ENCODE peak calls at places on chromosomes 2 and 18, in nine cellular contexts. One of them, this sample, is unnamed. For H3K36me3, the result is how much of the 10 kb centered on the place peaks cover.

GRCh38 chr2:12738112-12738485 is 21.4 kb downstream of the TRIB2 start:
- DNase-seq in cardiac muscle cell: peak
- DNase-seq in heart left ventricle: no peak
- DNase-seq in pancreas: no peak
- DNase-seq in colonic mucosa: no peak
- DNase-seq in kidney: no peak
- DNase-seq in CD8-positive, alpha-beta T cell: no peak
- DNase-seq in endodermal cell: no peak
- DNase-seq in heart right ventricle: no peak
- DNase-seq in this sample: no peak

GRCh38 chr2:88859461-88859860 is 168.0 kb downstream of the RPIA start:
- DNase-seq in cardiac muscle cell: no peak
- DNase-seq in heart left ventricle: no peak
- DNase-seq in pancreas: no peak
- DNase-seq in colonic mucosa: no peak
- DNase-seq in kidney: no peak
- DNase-seq in CD8-positive, alpha-beta T cell: no peak
- DNase-seq in endodermal cell: no peak
- DNase-seq in heart right ventricle: no peak
- DNase-seq in this sample: no peak

GRCh38 chr2:45469314-45470099 is 141.6 kb downstream of the SRBD1 start:
- DNase-seq in cardiac muscle cell: peak
- DNase-seq in heart left ventricle: no peak
- DNase-seq in pancreas: no peak
- DNase-seq in colonic mucosa: no peak
- DNase-seq in kidney: no peak
- DNase-seq in CD8-positive, alpha-beta T cell: no peak
- DNase-seq in endodermal cell: no peak
- DNase-seq in heart right ventricle: no peak
- DNase-seq in this sample: no peak

GRCh38 chr2:72649810-72650209 is 176.0 kb downstream of the EXOC6B start:
- DNase-seq in cardiac muscle cell: no peak
- DNase-seq in heart left ventricle: no peak
- DNase-seq in pancreas: no peak
- DNase-seq in colonic mucosa: no peak
- DNase-seq in kidney: no peak
- DNase-seq in CD8-positive, alpha-beta T cell: no peak
- DNase-seq in endodermal cell: no peak
- DNase-seq in heart right ventricle: no peak
- DNase-seq in this sample: no peak

GRCh38 chr2:183838295-183838694 is 714.1 kb downstream of the NUP35 start:
- DNase-seq in cardiac muscle cell: no peak
- DNase-seq in heart left ventricle: no peak
- DNase-seq in pancreas: no peak
- DNase-seq in colonic mucosa: no peak
- DNase-seq in kidney: peak
- DNase-seq in CD8-positive, alpha-beta T cell: no peak
- DNase-seq in endodermal cell: no peak
- DNase-seq in heart right ventricle: no peak
- DNase-seq in this sample: no peak

GRCh38 chr18:51011709-51012108 is 18.3 kb upstream of the SMAD4 start:
- DNase-seq in cardiac muscle cell: no peak
- DNase-seq in heart left ventricle: no peak
- DNase-seq in pancreas: no peak
- DNase-seq in colonic mucosa: no peak
- DNase-seq in kidney: no peak
- DNase-seq in CD8-positive, alpha-beta T cell: no peak
- DNase-seq in endodermal cell: no peak
- DNase-seq in heart right ventricle: no peak
- DNase-seq in this sample: no peak

GRCh38 chr2:7191927-7192326 is 274.7 kb downstream of the RNF144A start:
- DNase-seq in cardiac muscle cell: peak
- DNase-seq in heart left ventricle: no peak
- DNase-seq in pancreas: no peak
- DNase-seq in colonic mucosa: no peak
- DNase-seq in kidney: no peak
- DNase-seq in CD8-positive, alpha-beta T cell: no peak
- DNase-seq in endodermal cell: no peak
- DNase-seq in heart right ventricle: no peak
- DNase-seq in this sample: no peak

GRCh38 chr2:208359632-208359986 is 47.0 kb upstream of the PTH2R start:
- DNase-seq in cardiac muscle cell: no peak
- DNase-seq in heart left ventricle: no peak
- DNase-seq in pancreas: no peak
- DNase-seq in colonic mucosa: no peak
- DNase-seq in kidney: peak
- DNase-seq in CD8-positive, alpha-beta T cell: no peak
- DNase-seq in endodermal cell: peak
- DNase-seq in heart right ventricle: peak
- DNase-seq in this sample: peak

GRCh38 chr18:23588836-23589560 is 2.7 kb upstream of the NPC1 start:
- DNase-seq in cardiac muscle cell: peak
- DNase-seq in heart left ventricle: no peak
- DNase-seq in pancreas: no peak
- DNase-seq in colonic mucosa: no peak
- DNase-seq in kidney: no peak
- DNase-seq in CD8-positive, alpha-beta T cell: no peak
- DNase-seq in endodermal cell: peak
- DNase-seq in heart right ventricle: no peak
- DNase-seq in this sample: no peak

GRCh38 chr2:215403441-215404356 is 32.2 kb downstream of the FN1 start:
- DNase-seq in cardiac muscle cell: no peak
- DNase-seq in heart left ventricle: no peak
- DNase-seq in pancreas: no peak
- DNase-seq in colonic mucosa: no peak
- DNase-seq in kidney: no peak
- DNase-seq in CD8-positive, alpha-beta T cell: no peak
- DNase-seq in endodermal cell: no peak
- DNase-seq in heart right ventricle: no peak
- DNase-seq in this sample: no peak

GRCh38 chr2:74653589-74653984 is 460 bp upstream of the SEMA4F start:
- DNase-seq in cardiac muscle cell: no peak
- DNase-seq in heart left ventricle: no peak
- DNase-seq in pancreas: no peak
- DNase-seq in colonic mucosa: no peak
- DNase-seq in kidney: no peak
- DNase-seq in CD8-positive, alpha-beta T cell: no peak
- DNase-seq in endodermal cell: no peak
- DNase-seq in heart right ventricle: no peak
- DNase-seq in this sample: no peak

GRCh38 chr2:108988796-108989713 is at the start of gene EDAR:
- DNase-seq in cardiac muscle cell: peak
- DNase-seq in heart left ventricle: peak
- DNase-seq in pancreas: no peak
- DNase-seq in colonic mucosa: peak
- DNase-seq in kidney: no peak
- DNase-seq in CD8-positive, alpha-beta T cell: peak
- DNase-seq in endodermal cell: peak
- DNase-seq in heart right ventricle: peak
- DNase-seq in this sample: no peak

GRCh38 chr2:16666453-16666801 is 793 bp upstream of the CYRIA start:
- DNase-seq in cardiac muscle cell: peak
- DNase-seq in heart left ventricle: no peak
- DNase-seq in pancreas: no peak
- DNase-seq in colonic mucosa: no peak
- DNase-seq in kidney: no peak
- DNase-seq in CD8-positive, alpha-beta T cell: no peak
- DNase-seq in endodermal cell: peak
- DNase-seq in heart right ventricle: peak
- DNase-seq in this sample: no peak

GRCh38 chr2:29397039-29397438 is 281.8 kb downstream of the CLIP4 start:
- DNase-seq in cardiac muscle cell: no peak
- DNase-seq in heart left ventricle: no peak
- DNase-seq in pancreas: no peak
- DNase-seq in colonic mucosa: no peak
- DNase-seq in kidney: no peak
- DNase-seq in CD8-positive, alpha-beta T cell: no peak
- DNase-seq in endodermal cell: no peak
- DNase-seq in heart right ventricle: no peak
- DNase-seq in this sample: no peak

GRCh38 chr2:127293386-127293757 is 572 bp downstream of the ERCC3 start:
- DNase-seq in cardiac muscle cell: no peak
- DNase-seq in heart left ventricle: no peak
- DNase-seq in pancreas: no peak
- DNase-seq in colonic mucosa: no peak
- DNase-seq in kidney: no peak
- DNase-seq in CD8-positive, alpha-beta T cell: no peak
- DNase-seq in endodermal cell: peak
- DNase-seq in heart right ventricle: no peak
- DNase-seq in this sample: no peak

GRCh38 chr2:23425886-23426283 is 40.9 kb downstream of the KLHL29 start:
- DNase-seq in cardiac muscle cell: no peak
- DNase-seq in heart left ventricle: no peak
- DNase-seq in pancreas: no peak
- DNase-seq in colonic mucosa: no peak
- DNase-seq in kidney: no peak
- DNase-seq in CD8-positive, alpha-beta T cell: no peak
- DNase-seq in endodermal cell: peak
- DNase-seq in heart right ventricle: no peak
- DNase-seq in this sample: no peak

GRCh38 chr2:238945433-238946150 is 97.7 kb downstream of the TWIST2 start:
- DNase-seq in cardiac muscle cell: peak
- DNase-seq in heart left ventricle: peak
- DNase-seq in pancreas: no peak
- DNase-seq in colonic mucosa: peak
- DNase-seq in kidney: no peak
- DNase-seq in CD8-positive, alpha-beta T cell: no peak
- DNase-seq in endodermal cell: peak
- DNase-seq in heart right ventricle: peak
- DNase-seq in this sample: no peak

GRCh38 chr2:70901235-70902066 is 34.2 kb upstream of the ATP6V1B1 start:
- DNase-seq in cardiac muscle cell: peak
- DNase-seq in heart left ventricle: no peak
- DNase-seq in pancreas: peak
- DNase-seq in colonic mucosa: no peak
- DNase-seq in kidney: no peak
- DNase-seq in CD8-positive, alpha-beta T cell: no peak
- DNase-seq in endodermal cell: peak
- DNase-seq in heart right ventricle: no peak
- DNase-seq in this sample: no peak

GRCh38 chr2:147177449-147177848 is 667.4 kb upstream of the ACVR2A start:
- DNase-seq in cardiac muscle cell: peak
- DNase-seq in heart left ventricle: no peak
- DNase-seq in pancreas: no peak
- DNase-seq in colonic mucosa: no peak
- DNase-seq in kidney: no peak
- DNase-seq in CD8-positive, alpha-beta T cell: no peak
- DNase-seq in endodermal cell: no peak
- DNase-seq in heart right ventricle: no peak
- DNase-seq in this sample: no peak

GRCh38 chr2:64945973-64946736 is 43.0 kb upstream of the SLC1A4 start:
- DNase-seq in cardiac muscle cell: peak
- DNase-seq in heart left ventricle: no peak
- DNase-seq in pancreas: no peak
- DNase-seq in colonic mucosa: peak
- DNase-seq in kidney: no peak
- DNase-seq in CD8-positive, alpha-beta T cell: peak
- DNase-seq in endodermal cell: no peak
- DNase-seq in heart right ventricle: no peak
- DNase-seq in this sample: peak

DNA sequence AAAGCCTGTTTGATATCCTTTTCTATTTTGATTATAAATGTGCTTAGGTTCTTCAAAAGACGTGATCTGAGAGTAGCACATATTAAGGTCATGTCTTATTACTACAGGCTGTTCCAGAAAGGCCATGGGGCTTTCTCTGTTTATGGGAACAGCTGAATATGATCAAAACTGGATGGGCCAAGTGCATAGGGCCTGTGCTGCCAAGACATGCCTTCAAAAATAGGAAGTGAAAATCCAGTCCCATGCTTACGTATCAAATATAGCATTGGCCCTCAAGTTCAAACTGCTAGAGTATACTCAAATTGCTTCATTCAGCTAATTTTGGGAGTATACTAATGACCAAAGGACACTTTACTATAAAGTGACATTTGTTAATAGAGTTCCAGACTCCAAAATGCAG is 24.1 kb downstream of the SLC25A52 start:
- DNase-seq in cardiac muscle cell: no peak
- DNase-seq in heart left ventricle: no peak
- DNase-seq in pancreas: no peak
- DNase-seq in colonic mucosa: no peak
- DNase-seq in kidney: no peak
- DNase-seq in CD8-positive, alpha-beta T cell: no peak
- DNase-seq in endodermal cell: no peak
- DNase-seq in heart right ventricle: no peak
- DNase-seq in this sample: no peak
- H3K27ac ChIP-seq in cardiac muscle cell: no peak
- H3K27ac ChIP-seq in heart left ventricle: no peak
- H3K27ac ChIP-seq in pancreas: no peak
- H3K27ac ChIP-seq in colonic mucosa: no peak
- H3K27ac ChIP-seq in kidney: no peak
- H3K27ac ChIP-seq in CD8-positive, alpha-beta T cell: no peak
- H3K27ac ChIP-seq in endodermal cell: no peak
- H3K27ac ChIP-seq in heart right ventricle: no peak
- H3K27ac ChIP-seq in this sample: no peak

DNA sequence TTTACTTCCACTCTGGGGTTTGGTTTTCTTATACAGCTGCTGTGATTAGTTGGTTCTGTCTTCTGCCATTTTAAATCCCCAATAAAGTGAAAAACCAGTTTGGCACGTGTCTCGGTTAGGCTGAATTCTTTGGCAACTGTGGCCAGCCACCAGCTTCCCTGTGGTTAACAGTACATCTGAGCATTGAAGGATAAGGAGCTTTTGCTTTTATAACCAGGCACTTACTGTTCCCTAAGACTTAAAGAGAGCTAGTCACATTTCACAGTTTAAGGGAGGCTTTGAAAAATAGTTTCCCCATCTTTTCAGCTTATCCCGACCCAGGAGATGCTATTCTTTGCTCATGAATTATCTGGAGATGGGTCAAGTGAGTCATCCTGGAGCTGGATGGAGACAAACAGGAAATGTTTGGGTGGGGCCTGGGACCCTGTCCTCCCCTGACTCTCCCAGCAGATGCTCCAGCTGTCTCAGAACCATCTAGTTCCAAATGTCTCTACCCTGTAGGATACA is 57.3 kb upstream of the EML6 start:
- DNase-seq in cardiac muscle cell: peak
- DNase-seq in heart left ventricle: peak
- DNase-seq in pancreas: no peak
- DNase-seq in colonic mucosa: no peak
- DNase-seq in kidney: no peak
- DNase-seq in CD8-positive, alpha-beta T cell: no peak
- DNase-seq in endodermal cell: no peak
- DNase-seq in heart right ventricle: peak
- DNase-seq in this sample: no peak
- H3K36me3 ChIP-seq in cardiac muscle cell: half or more
- H3K36me3 ChIP-seq in heart left ventricle: half or more
- H3K36me3 ChIP-seq in pancreas: under half
- H3K36me3 ChIP-seq in colonic mucosa: under half
- H3K36me3 ChIP-seq in kidney: half or more
- H3K36me3 ChIP-seq in CD8-positive, alpha-beta T cell: half or more
- H3K36me3 ChIP-seq in endodermal cell: half or more
- H3K36me3 ChIP-seq in heart right ventricle: half or more
- H3K36me3 ChIP-seq in this sample: under half

GRCh38 chr18:13286456-13287125 is 68.0 kb downstream of the LDLRAD4 start:
- DNase-seq in cardiac muscle cell: no peak
- DNase-seq in heart left ventricle: no peak
- DNase-seq in pancreas: no peak
- DNase-seq in colonic mucosa: no peak
- DNase-seq in kidney: no peak
- DNase-seq in CD8-positive, alpha-beta T cell: no peak
- DNase-seq in endodermal cell: no peak
- DNase-seq in heart right ventricle: no peak
- DNase-seq in this sample: no peak
- H3K4me3 ChIP-seq in cardiac muscle cell: no peak
- H3K4me3 ChIP-seq in heart left ventricle: no peak
- H3K4me3 ChIP-seq in pancreas: no peak
- H3K4me3 ChIP-seq in colonic mucosa: no peak
- H3K4me3 ChIP-seq in kidney: no peak
- H3K4me3 ChIP-seq in CD8-positive, alpha-beta T cell: no peak
- H3K4me3 ChIP-seq in endodermal cell: no peak
- H3K4me3 ChIP-seq in heart right ventricle: no peak
- H3K4me3 ChIP-seq in this sample: no peak

GRCh38 chr2:210458395-210458794 is 18.2 kb downstream of the LANCL1 start:
- DNase-seq in cardiac muscle cell: no peak
- DNase-seq in heart left ventricle: no peak
- DNase-seq in pancreas: no peak
- DNase-seq in colonic mucosa: no peak
- DNase-seq in kidney: no peak
- DNase-seq in CD8-positive, alpha-beta T cell: no peak
- DNase-seq in endodermal cell: no peak
- DNase-seq in heart right ventricle: no peak
- DNase-seq in this sample: no peak
- H3K27ac ChIP-seq in cardiac muscle cell: no peak
- H3K27ac ChIP-seq in heart left ventricle: no peak
- H3K27ac ChIP-seq in pancreas: no peak
- H3K27ac ChIP-seq in colonic mucosa: no peak
- H3K27ac ChIP-seq in kidney: no peak
- H3K27ac ChIP-seq in CD8-positive, alpha-beta T cell: no peak
- H3K27ac ChIP-seq in endodermal cell: no peak
- H3K27ac ChIP-seq in heart right ventricle: no peak
- H3K27ac ChIP-seq in this sample: no peak

This sample was measured in left lung.